ENCODE peak calls at places on chromosome 11, in seven cellular contexts. One of them, this sample, is unnamed.

GRCh38 chr11:128521697-128522062 is 65.7 kb downstream of the ETS1 start:
- DNase-seq in H1: no peak
- DNase-seq in mesenchymal stem cell: peak
- DNase-seq in mesendoderm: no peak
- DNase-seq in neuronal stem cell: no peak
- DNase-seq in H9: no peak
- DNase-seq in trophoblast cell: no peak
- DNase-seq in this sample: no peak

GRCh38 chr11:130831506-130832385 is 84.5 kb downstream of the SNX19 start:
- DNase-seq in neuronal stem cell: no peak
- DNase-seq in trophoblast cell: no peak
- DNase-seq in mesendoderm: peak
- DNase-seq in mesenchymal stem cell: no peak
- DNase-seq in H9: no peak
- DNase-seq in H1: no peak
- DNase-seq in this sample: peak

GRCh38 chr11:10878408-10879214 is 20.8 kb upstream of the ZBED5 start:
- DNase-seq in neuronal stem cell: peak
- DNase-seq in H1: no peak
- DNase-seq in trophoblast cell: peak
- DNase-seq in mesenchymal stem cell: peak
- DNase-seq in H9: peak
- DNase-seq in mesendoderm: peak
- DNase-seq in this sample: peak

GRCh38 chr11:43982421-43982820 is 40.0 kb downstream of the C11orf96 start:
- DNase-seq in trophoblast cell: peak
- DNase-seq in neuronal stem cell: no peak
- DNase-seq in mesenchymal stem cell: no peak
- DNase-seq in mesendoderm: no peak
- DNase-seq in H1: no peak
- DNase-seq in H9: no peak
- DNase-seq in this sample: no peak

GRCh38 chr11:98234698-98235097 is 786.1 kb upstream of the CNTN5 start:
- DNase-seq in mesenchymal stem cell: no peak
- DNase-seq in H9: no peak
- DNase-seq in mesendoderm: peak
- DNase-seq in trophoblast cell: no peak
- DNase-seq in neuronal stem cell: no peak
- DNase-seq in H1: no peak
- DNase-seq in this sample: no peak

GRCh38 chr11:46127150-46127638 is 5.9 kb upstream of the PHF21A start:
- DNase-seq in mesenchymal stem cell: peak
- DNase-seq in trophoblast cell: peak
- DNase-seq in neuronal stem cell: no peak
- DNase-seq in H1: no peak
- DNase-seq in H9: no peak
- DNase-seq in mesendoderm: peak
- DNase-seq in this sample: peak

GRCh38 chr11:11137339-11137738 is 215.7 kb downstream of the CSNK2A3 start:
- DNase-seq in trophoblast cell: no peak
- DNase-seq in H1: no peak
- DNase-seq in neuronal stem cell: no peak
- DNase-seq in mesendoderm: no peak
- DNase-seq in mesenchymal stem cell: no peak
- DNase-seq in H9: no peak
- DNase-seq in this sample: no peak

GRCh38 chr11:47394322-47395224 is 13.8 kb upstream of the SLC39A13 start:
- DNase-seq in mesendoderm: no peak
- DNase-seq in H9: peak
- DNase-seq in mesenchymal stem cell: peak
- DNase-seq in neuronal stem cell: no peak
- DNase-seq in trophoblast cell: peak
- DNase-seq in H1: no peak
- DNase-seq in this sample: peak

GRCh38 chr11:78476066-78476465 is 58.4 kb upstream of the GAB2 start:
- DNase-seq in mesendoderm: peak
- DNase-seq in neuronal stem cell: no peak
- DNase-seq in H1: no peak
- DNase-seq in mesenchymal stem cell: no peak
- DNase-seq in H9: no peak
- DNase-seq in trophoblast cell: no peak
- DNase-seq in this sample: no peak

GRCh38 chr11:67662142-67662805 is 11.7 kb upstream of the ACY3 start:
- DNase-seq in trophoblast cell: no peak
- DNase-seq in H1: no peak
- DNase-seq in mesenchymal stem cell: no peak
- DNase-seq in neuronal stem cell: no peak
- DNase-seq in H9: no peak
- DNase-seq in mesendoderm: no peak
- DNase-seq in this sample: no peak

GRCh38 chr11:6418199-6418957 is 516 bp downstream of the APBB1 start:
- DNase-seq in H1: no peak
- DNase-seq in mesenchymal stem cell: no peak
- DNase-seq in neuronal stem cell: peak
- DNase-seq in H9: peak
- DNase-seq in trophoblast cell: no peak
- DNase-seq in mesendoderm: peak
- DNase-seq in this sample: no peak

GRCh38 chr11:38667359-38667758 is 2069.3 kb upstream of the RAG2 start:
- DNase-seq in neuronal stem cell: no peak
- DNase-seq in H1: no peak
- DNase-seq in H9: no peak
- DNase-seq in mesendoderm: no peak
- DNase-seq in trophoblast cell: no peak
- DNase-seq in mesenchymal stem cell: no peak
- DNase-seq in this sample: no peak

GRCh38 chr11:110000045-110000502 is 93.1 kb upstream of the ZC3H12C start:
- DNase-seq in trophoblast cell: peak
- DNase-seq in H9: no peak
- DNase-seq in neuronal stem cell: no peak
- DNase-seq in mesendoderm: no peak
- DNase-seq in H1: no peak
- DNase-seq in mesenchymal stem cell: peak
- DNase-seq in this sample: peak

GRCh38 chr11:130213979-130214281 is 54.3 kb downstream of the ST14 start:
- DNase-seq in trophoblast cell: no peak
- DNase-seq in mesendoderm: no peak
- DNase-seq in H1: no peak
- DNase-seq in H9: peak
- DNase-seq in mesenchymal stem cell: no peak
- DNase-seq in neuronal stem cell: no peak
- DNase-seq in this sample: no peak

GRCh38 chr11:32312865-32313403 is 122.4 kb downstream of the WT1 start:
- DNase-seq in neuronal stem cell: no peak
- DNase-seq in mesenchymal stem cell: peak
- DNase-seq in H1: no peak
- DNase-seq in trophoblast cell: peak
- DNase-seq in H9: peak
- DNase-seq in mesendoderm: peak
- DNase-seq in this sample: peak

GRCh38 chr11:9004310-9004945 is 627 bp upstream of the NRIP3 start:
- DNase-seq in H1: no peak
- DNase-seq in trophoblast cell: peak
- DNase-seq in mesenchymal stem cell: no peak
- DNase-seq in H9: peak
- DNase-seq in mesendoderm: peak
- DNase-seq in neuronal stem cell: peak
- DNase-seq in this sample: no peak

GRCh38 chr11:72470386-72470785 is 36.1 kb upstream of the CLPB start:
- DNase-seq in mesenchymal stem cell: no peak
- DNase-seq in H1: no peak
- DNase-seq in trophoblast cell: no peak
- DNase-seq in mesendoderm: no peak
- DNase-seq in H9: no peak
- DNase-seq in neuronal stem cell: no peak
- DNase-seq in this sample: no peak

GRCh38 chr11:70020336-70021214 is 57.5 kb upstream of the ANO1 start:
- DNase-seq in H1: no peak
- DNase-seq in trophoblast cell: peak
- DNase-seq in H9: no peak
- DNase-seq in mesendoderm: no peak
- DNase-seq in neuronal stem cell: no peak
- DNase-seq in mesenchymal stem cell: no peak
- DNase-seq in this sample: peak

GRCh38 chr11:19374189-19374588 is 133.4 kb upstream of the E2F8 start:
- DNase-seq in H9: no peak
- DNase-seq in neuronal stem cell: no peak
- DNase-seq in mesenchymal stem cell: peak
- DNase-seq in H1: no peak
- DNase-seq in trophoblast cell: peak
- DNase-seq in mesendoderm: no peak
- DNase-seq in this sample: peak

GRCh38 chr11:80779907-80780615 is 1339.2 kb upstream of the TENM4 start:
- DNase-seq in mesendoderm: peak
- DNase-seq in H9: no peak
- DNase-seq in trophoblast cell: peak
- DNase-seq in mesenchymal stem cell: peak
- DNase-seq in neuronal stem cell: no peak
- DNase-seq in H1: no peak
- DNase-seq in this sample: no peak

GRCh38 chr11:107702723-107703122 is 9.1 kb downstream of the SLN start:
- DNase-seq in H1: no peak
- DNase-seq in trophoblast cell: peak
- DNase-seq in H9: no peak
- DNase-seq in neuronal stem cell: no peak
- DNase-seq in mesenchymal stem cell: peak
- DNase-seq in mesendoderm: no peak
- DNase-seq in this sample: peak

GRCh38 chr11:10453261-10453660 is 1.8 kb upstream of the AMPD3 start:
- DNase-seq in H1: no peak
- DNase-seq in neuronal stem cell: no peak
- DNase-seq in mesenchymal stem cell: no peak
- DNase-seq in H9: no peak
- DNase-seq in trophoblast cell: no peak
- DNase-seq in mesendoderm: no peak
- DNase-seq in this sample: peak

DNA sequence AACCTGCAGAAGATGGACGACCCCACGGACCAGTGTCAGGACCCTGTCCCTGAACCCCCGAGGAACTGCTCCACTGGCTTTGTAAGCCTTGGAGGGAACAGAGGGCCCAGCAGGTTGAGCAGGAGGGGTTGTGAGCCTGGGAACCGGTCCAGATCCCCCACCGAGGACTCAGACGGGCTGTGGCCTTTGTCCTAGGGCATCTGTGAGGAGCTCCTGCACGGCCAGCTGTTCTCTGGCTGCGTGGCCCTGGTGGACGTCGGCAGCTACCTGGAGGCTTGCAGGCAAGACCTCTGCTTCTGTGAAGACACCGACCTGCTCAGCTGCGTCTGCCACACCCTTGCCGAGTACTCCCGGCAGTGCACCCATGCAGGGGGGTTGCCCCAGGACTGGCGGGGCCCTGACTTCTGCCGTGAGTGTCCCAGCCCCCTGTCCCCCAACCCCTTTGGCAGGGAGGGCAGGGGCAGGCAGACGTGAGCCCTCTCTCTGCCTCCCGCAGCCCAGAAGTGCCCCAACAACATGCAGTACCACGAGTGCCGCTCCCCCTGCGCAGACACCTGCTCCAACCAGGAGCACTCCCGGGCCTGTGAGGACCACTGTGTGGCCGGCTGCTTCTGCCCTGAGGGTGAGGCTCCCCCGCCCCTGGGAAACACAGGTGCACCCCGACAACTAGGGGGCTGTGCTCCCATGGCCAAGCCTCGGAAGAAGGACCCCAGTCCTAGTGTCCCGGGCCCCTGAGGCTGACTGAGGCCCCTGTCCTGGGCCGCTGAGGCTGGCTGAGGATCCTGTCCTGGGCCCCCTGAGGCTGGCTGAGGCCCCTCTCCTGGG is 6.4 kb downstream of the MUC5AC start:
- DNase-seq in neuronal stem cell: no peak
- DNase-seq in mesendoderm: no peak
- DNase-seq in mesenchymal stem cell: no peak
- DNase-seq in H9: no peak
- DNase-seq in H1: no peak
- DNase-seq in trophoblast cell: no peak
- DNase-seq in this sample: no peak
- H3K4ac ChIP-seq in neuronal stem cell: no peak
- H3K4ac ChIP-seq in mesendoderm: no peak
- H3K4ac ChIP-seq in mesenchymal stem cell: no peak
- H3K4ac ChIP-seq in H9: no peak
- H3K4ac ChIP-seq in H1: no peak
- H3K4ac ChIP-seq in trophoblast cell: no peak
- H3K4ac ChIP-seq in this sample: no peak

GRCh38 chr11:18050853-18051252 is 4.8 kb upstream of the TPH1 start:
- DNase-seq in H1: no peak
- DNase-seq in mesenchymal stem cell: no peak
- DNase-seq in H9: no peak
- DNase-seq in trophoblast cell: no peak
- DNase-seq in neuronal stem cell: no peak
- DNase-seq in mesendoderm: no peak
- DNase-seq in this sample: no peak
- H3K4ac ChIP-seq in H1: no peak
- H3K4ac ChIP-seq in mesenchymal stem cell: no peak
- H3K4ac ChIP-seq in H9: no peak
- H3K4ac ChIP-seq in trophoblast cell: no peak
- H3K4ac ChIP-seq in neuronal stem cell: no peak
- H3K4ac ChIP-seq in mesendoderm: no peak
- H3K4ac ChIP-seq in this sample: no peak

DNA sequence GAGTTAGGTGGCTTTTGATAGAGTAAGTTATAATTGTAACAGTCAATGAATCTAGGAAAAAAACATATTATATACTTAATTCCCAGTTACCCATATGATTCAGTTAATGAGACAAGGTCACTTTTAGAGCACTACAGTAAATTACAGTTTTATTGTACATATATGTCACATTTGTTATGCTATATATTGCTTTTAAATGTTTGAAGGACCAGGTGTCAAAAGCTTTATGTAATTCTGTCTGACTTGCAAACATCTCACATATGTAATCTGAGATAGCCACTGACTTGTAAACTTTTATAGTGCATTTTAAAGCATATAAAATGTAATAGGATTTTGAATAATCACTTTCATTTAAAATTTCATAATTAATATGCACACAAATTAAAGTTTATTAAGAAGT is 36.7 kb upstream of the PDGFD start:
- DNase-seq in H9: no peak
- DNase-seq in H1: no peak
- DNase-seq in neuronal stem cell: no peak
- DNase-seq in mesenchymal stem cell: no peak
- DNase-seq in trophoblast cell: no peak
- DNase-seq in mesendoderm: no peak
- DNase-seq in this sample: no peak
- H3K4ac ChIP-seq in H9: no peak
- H3K4ac ChIP-seq in H1: no peak
- H3K4ac ChIP-seq in neuronal stem cell: no peak
- H3K4ac ChIP-seq in mesenchymal stem cell: no peak
- H3K4ac ChIP-seq in trophoblast cell: no peak
- H3K4ac ChIP-seq in mesendoderm: no peak
- H3K4ac ChIP-seq in this sample: no peak

DNA sequence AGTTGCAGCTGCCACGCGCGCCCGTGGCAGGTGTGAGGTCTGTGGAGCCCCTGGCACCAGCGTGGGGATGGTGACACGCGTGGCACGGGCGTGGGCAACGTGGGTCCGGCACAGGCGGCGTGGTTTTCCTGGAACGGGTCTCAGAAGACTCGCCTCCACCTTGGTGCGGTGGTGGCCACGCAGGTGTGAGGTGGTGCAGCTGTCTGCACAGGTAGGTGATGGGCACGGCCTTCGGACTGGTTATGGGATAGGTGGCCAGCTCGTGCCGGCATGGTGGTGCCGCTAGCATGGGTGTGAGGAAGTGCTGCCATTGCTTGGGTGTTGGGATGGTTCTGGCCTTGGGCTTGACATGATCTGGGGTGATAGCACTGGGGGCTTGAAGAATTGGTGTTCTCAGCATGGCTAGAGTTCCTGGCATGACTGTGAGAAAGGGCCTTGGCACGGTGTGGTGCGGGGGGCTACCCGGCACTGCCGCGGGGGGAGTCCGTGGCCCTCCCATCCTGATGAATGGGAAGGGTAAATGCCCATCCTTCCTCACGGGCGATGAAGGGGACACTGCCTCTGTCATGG is 516 bp downstream of the DAGLA start:
- DNase-seq in neuronal stem cell: no peak
- DNase-seq in trophoblast cell: no peak
- DNase-seq in H9: no peak
- DNase-seq in H1: no peak
- DNase-seq in mesendoderm: no peak
- DNase-seq in mesenchymal stem cell: no peak
- DNase-seq in this sample: no peak
- H3K4ac ChIP-seq in neuronal stem cell: peak
- H3K4ac ChIP-seq in trophoblast cell: no peak
- H3K4ac ChIP-seq in H9: no peak
- H3K4ac ChIP-seq in H1: no peak
- H3K4ac ChIP-seq in mesendoderm: no peak
- H3K4ac ChIP-seq in mesenchymal stem cell: peak
- H3K4ac ChIP-seq in this sample: no peak